ENCODE peak calls at places on chromosomes 13 and 19, in five cellular contexts. Y, J, M, A and Q are unnamed samples.

GRCh38 chr13:113855012-113855921 is 8.6 kb downstream of the GAS6 start:
- DNase-seq in J (no peak), A (no peak), M (no peak), Y (no peak), Q (no peak)

GRCh38 chr13:73943965-73944233 is 190.3 kb downstream of the KLF12 start:
- DNase-seq in M (no peak), A (no peak), J (no peak), Y (no peak), Q (no peak)

GRCh38 chr13:107099661-107100060 is 531.7 kb upstream of the ARGLU1 start:
- DNase-seq in Y (no peak), J (no peak), M (no peak), A (no peak), Q (no peak)

GRCh38 chr19:13717194-13717643 is 47.1 kb upstream of the MRI1 start:
- DNase-seq in Y (no peak), M (peak), J (no peak), A (no peak), Q (no peak)

GRCh38 chr13:108266316-108266936 is 3.1 kb upstream of the TNFSF13B start:
- DNase-seq in A (no peak), M (no peak), J (no peak), Y (no peak), Q (no peak)

GRCh38 chr19:47068876-47069406 is 20.5 kb upstream of the TMEM160 start:
- DNase-seq in A (no peak), J (no peak), M (no peak), Y (no peak), Q (no peak)

GRCh38 chr19:47228168-47228936 is 2.6 kb downstream of the BBC3 start:
- DNase-seq in Y (no peak), A (peak), M (peak), J (no peak), Q (peak)

GRCh38 chr13:85430216-85430615 is 369.0 kb downstream of the SLITRK6 start:
- DNase-seq in J (no peak), M (no peak), Y (no peak), A (no peak), Q (no peak)

GRCh38 chr13:112968380-112968909 is 569 bp upstream of the MCF2L start:
- DNase-seq in Y (no peak), J (no peak), A (no peak), M (no peak), Q (no peak)

GRCh38 chr19:16673226-16673625 is 12.3 kb downstream of the TMEM38A start:
- DNase-seq in A (no peak), Y (no peak), J (no peak), M (no peak), Q (no peak)

GRCh38 chr13:25699056-25699455 is 327.3 kb downstream of the ATP8A2 start:
- DNase-seq in A (no peak), M (no peak), J (no peak), Y (no peak), Q (no peak)

GRCh38 chr19:53131085-53131484 is 1.6 kb downstream of the ZNF415 start:
- DNase-seq in Y (no peak), A (no peak), M (no peak), J (no peak), Q (no peak)

GRCh38 chr19:46373573-46374359 is 26.9 kb downstream of the PPP5C start:
- DNase-seq in A (no peak), Y (no peak), M (no peak), J (no peak), Q (peak)

GRCh38 chr19:15237759-15238638 is 5.8 kb upstream of the EPHX3 start:
- DNase-seq in Y (no peak), M (no peak), A (no peak), J (no peak), Q (no peak)

GRCh38 chr19:16368385-16369305 is 44.0 kb downstream of the KLF2 start:
- DNase-seq in A (peak), Y (no peak), J (no peak), M (no peak), Q (no peak)

GRCh38 chr19:44755219-44755618 is 6.7 kb downstream of the BCL3 start:
- DNase-seq in A (no peak), Y (no peak), M (no peak), J (no peak), Q (no peak)

GRCh38 chr19:6068711-6069110 is 41.6 kb downstream of the RFX2 start:
- DNase-seq in M (peak), A (no peak), J (no peak), Y (no peak), Q (no peak)

GRCh38 chr19:45693168-45693788 is 812 bp downstream of the QPCTL start:
- DNase-seq in Y (no peak), J (no peak), M (peak), A (peak), Q (peak)

DNA sequence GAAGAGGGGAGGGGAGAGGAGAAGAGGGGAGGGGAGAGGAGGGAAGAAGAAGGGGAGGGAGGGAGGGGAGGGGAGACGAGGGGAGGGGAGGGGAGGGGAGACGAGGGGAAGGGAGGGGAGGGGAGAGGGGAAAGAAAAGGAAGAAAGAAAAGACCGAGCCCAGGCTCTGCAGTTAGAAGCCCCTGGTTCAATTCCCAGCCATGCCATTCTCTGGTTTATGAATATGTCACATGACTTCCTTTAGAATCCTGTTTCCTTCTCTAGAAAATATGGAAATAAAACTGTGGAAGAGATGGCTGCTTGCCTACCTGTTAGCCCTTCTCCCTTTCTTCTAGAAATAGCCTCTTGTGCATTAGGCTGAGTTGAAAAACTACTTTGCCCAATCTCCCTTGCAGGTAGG is 14.3 kb downstream of the TNNT1 start:
- DNase-seq in Y (no peak), M (no peak), A (no peak), J (no peak), Q (no peak)
- TF ChIP-seq ZNF274 in Y (no peak), M (no peak), A (no peak), J (no peak), Q (no peak)

GRCh38 chr19:48739400-48739825 is 997 bp downstream of the RASIP1 start:
- DNase-seq in M (no peak), J (no peak), Y (no peak), A (no peak), Q (no peak)
- TF ChIP-seq EZH2 in M (no peak), J (no peak), Y (no peak), A (no peak), Q (no peak)

DNA sequence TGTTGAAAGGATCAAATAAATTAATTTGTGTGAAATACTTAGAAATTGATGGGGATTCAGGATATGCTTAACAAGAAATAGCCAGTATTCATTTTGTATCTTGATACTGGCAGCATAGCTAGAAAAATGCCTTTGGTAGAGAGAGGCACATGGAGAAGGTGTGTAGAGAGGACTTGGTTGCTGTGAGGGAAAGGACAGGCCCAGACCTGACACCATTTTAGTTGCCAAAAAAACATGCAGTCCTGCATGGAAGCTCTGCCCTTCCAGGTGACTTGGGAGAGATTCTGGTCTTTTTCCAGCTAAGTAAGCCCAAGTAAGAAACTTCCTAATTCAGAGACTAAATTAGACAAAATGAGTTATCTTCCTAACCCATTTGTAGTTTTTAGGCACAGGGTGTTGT is 335.0 kb downstream of the RFC3 start:
- DNase-seq in A (no peak), J (no peak), Y (no peak), M (no peak), Q (no peak)
- TF ChIP-seq ZNF274 in A (no peak), J (no peak), Y (no peak), M (no peak), Q (no peak)

DNA sequence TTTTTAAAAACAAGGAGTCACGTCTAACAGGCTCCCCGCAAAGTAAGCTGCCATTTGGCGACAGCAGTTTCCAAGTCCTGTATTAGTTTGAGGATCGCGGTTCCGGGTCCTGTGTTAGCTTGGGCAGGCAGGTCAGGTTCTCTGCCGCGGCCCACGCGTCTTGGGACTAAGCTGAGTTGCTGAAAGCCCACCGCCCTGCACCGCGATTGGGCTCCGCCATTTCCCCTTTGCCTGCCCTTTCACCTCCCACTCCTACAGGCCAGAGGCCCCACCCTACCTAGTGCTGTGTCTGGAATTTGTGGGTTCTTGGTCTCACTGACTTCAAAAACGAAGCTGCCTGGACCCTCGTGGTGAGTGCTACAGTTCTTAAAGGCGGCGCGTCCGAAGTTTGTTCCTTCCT is 6.8 kb downstream of the PARP4 start:
- DNase-seq in A (no peak), M (no peak), J (no peak), Y (no peak), Q (no peak)
- TF ChIP-seq EZH2 in A (no peak), M (no peak), J (no peak), Y (no peak), Q (no peak)